ENCODE peak calls at places on chromosomes 7 and 10, in five cellular contexts. E, J, T, K and P are unnamed samples.

GRCh38 chr7:4190021-4190981 is 491.8 kb upstream of the FOXK1 start:
- DNase-seq in K (peak), T (no peak), E (no peak), J (no peak), P (no peak)

GRCh38 chr7:44235582-44236332 is 35.0 kb downstream of the YKT6 start:
- DNase-seq in T (no peak), J (no peak), K (no peak), E (no peak), P (no peak)

GRCh38 chr7:107661081-107661864 is 645 bp downstream of the SLC26A4 start:
- DNase-seq in J (peak), K (peak), E (peak), T (no peak), P (no peak)

GRCh38 chr7:55423277-55423711 is 58.2 kb downstream of the LANCL2 start:
- DNase-seq in T (no peak), K (no peak), J (no peak), E (no peak), P (no peak)

GRCh38 chr10:88066876-88067275 is 203.5 kb downstream of the PTEN start:
- DNase-seq in E (no peak), T (no peak), K (no peak), J (no peak), P (no peak)

GRCh38 chr10:56296626-56297025 is 64.4 kb downstream of the ZWINT start:
- DNase-seq in T (no peak), J (no peak), E (no peak), K (no peak), P (no peak)

GRCh38 chr10:67863094-67863493 is 21.4 kb upstream of the SIRT1 start:
- DNase-seq in E (no peak), T (no peak), J (no peak), K (no peak), P (no peak)

GRCh38 chr7:20193873-20194272 is 23.3 kb downstream of the MACC1 start:
- DNase-seq in E (no peak), T (no peak), K (no peak), J (no peak), P (no peak)

GRCh38 chr7:130853503-130854279 is 119.7 kb upstream of the KLF14 start:
- DNase-seq in K (no peak), E (no peak), J (no peak), T (peak), P (peak)

GRCh38 chr7:92586403-92586802 is 3.8 kb downstream of the FAM133B start:
- DNase-seq in T (no peak), E (no peak), K (no peak), J (no peak), P (no peak)

GRCh38 chr7:74002474-74003017 is 25.4 kb upstream of the ELN start:
- DNase-seq in J (no peak), K (peak), E (no peak), T (peak), P (peak)

GRCh38 chr7:1225462-1226154 is 7.1 kb upstream of the UNCX start:
- DNase-seq in T (no peak), E (no peak), K (no peak), J (no peak), P (no peak)

GRCh38 chr10:65348637-65349036 is 1577.2 kb upstream of the LRRTM3 start:
- DNase-seq in E (peak), T (no peak), K (no peak), J (no peak), P (no peak)

GRCh38 chr10:80497187-80498038 is 40.3 kb upstream of the SH2D4B start:
- DNase-seq in K (peak), J (no peak), E (no peak), T (peak), P (no peak)

GRCh38 chr7:849145-849544 is 16.9 kb downstream of the SUN1 start:
- DNase-seq in E (no peak), T (no peak), J (no peak), K (no peak), P (no peak)

GRCh38 chr10:86342111-86342863 is 24.3 kb downstream of the GRID1 start:
- DNase-seq in E (no peak), J (no peak), K (no peak), T (no peak), P (no peak)

GRCh38 chr10:133458710-133459453 is 5.1 kb downstream of the SCART1 start:
- DNase-seq in K (no peak), J (no peak), T (no peak), E (no peak), P (no peak)

GRCh38 chr10:69439813-69440506 is 11.3 kb upstream of the TSPAN15 start:
- DNase-seq in K (no peak), T (no peak), E (peak), J (no peak), P (peak)

GRCh38 chr10:105197960-105198359 is 556.9 kb downstream of the SORCS3 start:
- DNase-seq in K (no peak), T (no peak), E (no peak), J (no peak), P (no peak)

GRCh38 chr7:34946486-34946885 is 90.8 kb downstream of the DPY19L1 start:
- DNase-seq in K (no peak), T (no peak), J (no peak), E (no peak), P (no peak)

GRCh38 chr7:157537056-157537455 is 200.3 kb downstream of the DNAJB6 start:
- DNase-seq in K (peak), J (no peak), T (no peak), E (no peak), P (no peak)

GRCh38 chr7:134827889-134828288 is 48.5 kb downstream of the CALD1 start:
- DNase-seq in E (no peak), K (no peak), J (no peak), T (peak), P (no peak)

GRCh38 chr7:464712-465461 is 54.8 kb downstream of the PDGFA start:
- DNase-seq in K (peak), T (peak), J (no peak), E (no peak), P (peak)

GRCh38 chr7:5501465-5501864 is 77.8 kb upstream of the TNRC18 start:
- DNase-seq in T (no peak), E (no peak), J (no peak), K (no peak), P (no peak)

GRCh38 chr7:100452513-100452912 is 11.5 kb downstream of the SPACDR start:
- DNase-seq in K (no peak), T (no peak), J (no peak), E (no peak), P (no peak)